ENCODE peak calls at places on chromosomes 7 and 10, in ten cellular contexts. K is activated CD8-positive, alpha-beta memory T cell treated with anti-CD3 and anti-CD28 coated beads, Interleukin-2, amount 50 U/mL, for 48 hours; U is AG10803; J is activated gamma-delta T cell treated with anti-CD3 and anti-CD28 coated beads, Interleukin-2, amount 50 U/mL, for 16 hours; F is fibroblast of the aortic adventitia; Y is HEK293T; Z is NCI-H2081; V is COR-L47; R is cardiac fibroblast; H is activated naive CD4-positive, alpha-beta T cell treated with anti-CD3 and anti-CD28 coated beads for 36 hours. B is an unnamed sample.

GRCh38 chr7:2921748-2922147 is 77.6 kb upstream of the GNA12 start:
- DNase-seq in K (no peak), U (no peak), J (no peak), F (no peak), Y (peak; percentile 45), Z (no peak), V (no peak), R (no peak), H (no peak), B (no peak)

GRCh38 chr7:157519798-157520244 is 183.0 kb downstream of the DNAJB6 start:
- DNase-seq in K (peak; percentile 23), U (no peak), J (no peak), F (no peak), Y (no peak), Z (no peak), V (no peak), R (no peak), H (no peak), B (no peak)

GRCh38 chr10:132536241-132536963 is 1.2 kb upstream of the INPP5A start:
- DNase-seq in K (no peak), U (no peak), J (no peak), F (peak; percentile 20), Y (no peak), Z (no peak), V (no peak), R (no peak), H (no peak), B (no peak)

GRCh38 chr7:87702326-87702725 is 74.1 kb downstream of the RUNDC3B start:
- DNase-seq in K (no peak), U (peak; percentile 8), J (no peak), F (peak; percentile 8), Y (no peak), Z (no peak), V (no peak), R (peak; percentile 45), H (no peak), B (no peak)

GRCh38 chr10:80296942-80297341 is 7.5 kb upstream of the MAT1A start:
- DNase-seq in K (no peak), U (no peak), J (no peak), F (no peak), Y (no peak), Z (no peak), V (no peak), R (no peak), H (no peak), B (no peak)

GRCh38 chr7:18458830-18459229 is 36.7 kb upstream of the HDAC9 start:
- DNase-seq in K (no peak), U (peak; percentile 13), J (no peak), F (peak; percentile 10), Y (no peak), Z (no peak), V (no peak), R (peak; percentile 52), H (no peak), B (no peak)

GRCh38 chr7:70432567-70433001 is 699.4 kb upstream of the GALNT17 start:
- DNase-seq in K (no peak), U (no peak), J (no peak), F (no peak), Y (peak; percentile 76), Z (peak; percentile 79), V (peak; percentile 78), R (no peak), H (no peak), B (no peak)

GRCh38 chr10:71260622-71261325 is 48.4 kb downstream of the UNC5B start:
- DNase-seq in K (no peak), U (peak; percentile 84), J (no peak), F (peak; percentile 85), Y (no peak), Z (no peak), V (no peak), R (peak; percentile 93), H (no peak), B (peak; percentile 93)

GRCh38 chr10:120861200-120861599 is 10.0 kb downstream of the WDR11 start:
- DNase-seq in K (no peak), U (no peak), J (no peak), F (no peak), Y (no peak), Z (no peak), V (no peak), R (no peak), H (no peak), B (no peak)

GRCh38 chr7:121107923-121108498 is 119.5 kb downstream of the CPED1 start:
- DNase-seq in K (no peak), U (peak; percentile 73), J (no peak), F (peak; percentile 87), Y (peak; percentile 50), Z (peak; percentile 75), V (peak; percentile 59), R (peak; percentile 88), H (no peak), B (no peak)

GRCh38 chr7:128174391-128174790 is 66.7 kb upstream of the LEP start:
- DNase-seq in K (no peak), U (no peak), J (no peak), F (no peak), Y (no peak), Z (no peak), V (no peak), R (no peak), H (no peak), B (no peak)

GRCh38 chr10:75428434-75429158 is 2.8 kb upstream of the LRMDA start:
- DNase-seq in K (no peak), U (no peak), J (no peak), F (peak; percentile 28), Y (peak; percentile 53), Z (no peak), V (no peak), R (peak; percentile 63), H (no peak), B (no peak)

GRCh38 chr10:61621538-61622150 is 41.1 kb upstream of the CABCOCO1 start:
- DNase-seq in K (no peak), U (no peak), J (no peak), F (no peak), Y (peak; percentile 12), Z (peak; percentile 62), V (peak; percentile 82), R (no peak), H (no peak), B (no peak)

GRCh38 chr7:16891874-16892620 is 10.3 kb upstream of the AGR3 start:
- DNase-seq in K (no peak), U (no peak), J (no peak), F (no peak), Y (no peak), Z (peak; percentile 73), V (no peak), R (no peak), H (no peak), B (no peak)

GRCh38 chr10:31604141-31604540 is 285.1 kb downstream of the ZEB1 start:
- DNase-seq in K (no peak), U (peak; percentile 71), J (no peak), F (peak; percentile 59), Y (no peak), Z (peak; percentile 11), V (no peak), R (no peak), H (no peak), B (no peak)

GRCh38 chr7:105589221-105590077 is 8.2 kb upstream of the EFCAB10 start:
- DNase-seq in K (peak; percentile 63), U (peak; percentile 79), J (peak; percentile 12), F (peak; percentile 81), Y (peak; percentile 69), Z (peak; percentile 83), V (peak; percentile 63), R (peak; percentile 83), H (peak; percentile 82), B (peak; percentile 84)

GRCh38 chr7:74174606-74175082 is 488 bp downstream of the EIF4H start:
- DNase-seq in K (peak; percentile 67), U (peak; percentile 65), J (peak; percentile 7), F (peak; percentile 48), Y (peak; percentile 47), Z (peak; percentile 16), V (peak; percentile 26), R (peak; percentile 50), H (peak; percentile 61), B (no peak)

GRCh38 chr10:24042884-24043283 is 166.1 kb upstream of the KIAA1217 start:
- DNase-seq in K (no peak), U (no peak), J (no peak), F (no peak), Y (no peak), Z (no peak), V (no peak), R (no peak), H (no peak), B (no peak)

GRCh38 chr7:22251906-22252495 is 105.0 kb downstream of the RAPGEF5 start:
- DNase-seq in K (no peak), U (no peak), J (no peak), F (no peak), Y (no peak), Z (no peak), V (no peak), R (no peak), H (no peak), B (no peak)

B was measured in vagina.